ENCODE peak calls at places on chromosomes 1 and 21, in seven cellular contexts. B is breast epithelium, C is GM23248, O is Peyer's patch, H is fibroblast of lung, I is heart left ventricle, G is aorta. R is an unnamed sample. For H3K9me3, the result is how much of the 10 kb centered on the place peaks cover.

GRCh38 chr1:184861755-184862336 is 107.2 kb upstream of the EDEM3 start:
- DNase-seq in B (no peak), C (no peak), O (no peak), H (no peak), I (no peak), G (no peak), R (no peak)

GRCh38 chr1:2607681-2608041 is 21.1 kb downstream of the PRXL2B start:
- DNase-seq in B (no peak), C (no peak), O (no peak), H (no peak), I (no peak), G (peak), R (no peak)

GRCh38 chr1:77175230-77175844 is 43.9 kb downstream of the PIGK start:
- DNase-seq in B (no peak), C (peak), O (no peak), H (peak), I (no peak), G (no peak), R (no peak)

GRCh38 chr21:24545807-24546361 is 1061.4 kb downstream of the MRPL39 start:
- DNase-seq in B (no peak), C (no peak), O (no peak), H (no peak), I (no peak), G (no peak), R (no peak)

GRCh38 chr1:23129846-23130245 is 38.8 kb downstream of the LUZP1 start:
- DNase-seq in B (no peak), C (peak), O (no peak), H (peak), I (no peak), G (no peak), R (no peak)

GRCh38 chr1:45304311-45305081 is 22.2 kb upstream of the HPDL start:
- DNase-seq in B (no peak), C (peak), O (no peak), H (peak), I (peak), G (peak), R (peak)

GRCh38 chr1:52503706-52504105 is 49.2 kb downstream of the TUT4 start:
- DNase-seq in B (no peak), C (peak), O (no peak), H (no peak), I (no peak), G (no peak), R (no peak)

GRCh38 chr1:3169621-3170356 is 100.8 kb downstream of the PRDM16 start:
- DNase-seq in B (no peak), C (no peak), O (no peak), H (no peak), I (no peak), G (no peak), R (no peak)

GRCh38 chr1:37793773-37794371 is at the start of gene MANEAL:
- DNase-seq in B (no peak), C (peak), O (peak), H (peak), I (peak), G (peak), R (peak)

GRCh38 chr1:159051436-159051835 is 25.1 kb downstream of the AIM2 start:
- DNase-seq in B (no peak), C (no peak), O (no peak), H (no peak), I (no peak), G (no peak), R (no peak)

GRCh38 chr1:44423706-44424546 is 18.9 kb downstream of the RNF220 start:
- DNase-seq in B (peak), C (peak), O (no peak), H (peak), I (peak), G (peak), R (no peak)

GRCh38 chr1:15797614-15798390 is 9.6 kb downstream of the UQCRHL start:
- DNase-seq in B (no peak), C (peak), O (no peak), H (peak), I (no peak), G (no peak), R (no peak)

GRCh38 chr21:41648591-41649031 is 118.2 kb downstream of the RIPK4 start:
- DNase-seq in B (peak), C (peak), O (no peak), H (peak), I (no peak), G (no peak), R (no peak)

GRCh38 chr1:192747942-192748341 is 60.9 kb upstream of the RGS2 start:
- DNase-seq in B (no peak), C (peak), O (no peak), H (peak), I (no peak), G (no peak), R (no peak)

GRCh38 chr1:94602802-94603625 is 61.5 kb upstream of the F3 start:
- DNase-seq in B (no peak), C (peak), O (no peak), H (peak), I (no peak), G (no peak), R (no peak)

GRCh38 chr1:44786841-44787426 is 1.0 kb downstream of the BEST4 start:
- DNase-seq in B (no peak), C (peak), O (no peak), H (no peak), I (peak), G (peak), R (no peak)

GRCh38 chr1:148290881-148291280 is 138.8 kb upstream of the NBPF11 start:
- DNase-seq in B (no peak), C (peak), O (no peak), H (peak), I (no peak), G (no peak), R (no peak)

GRCh38 chr1:118960567-118961136 is 27.5 kb downstream of the TBX15 start:
- DNase-seq in B (peak), C (peak), O (peak), H (peak), I (peak), G (no peak), R (peak)

GRCh38 chr1:205809469-205809868 is 3.5 kb downstream of the SLC41A1 start:
- DNase-seq in B (no peak), C (no peak), O (no peak), H (no peak), I (no peak), G (no peak), R (no peak)

GRCh38 chr1:50644447-50645105 is 221.3 kb upstream of the DMRTA2 start:
- DNase-seq in B (no peak), C (no peak), O (no peak), H (no peak), I (no peak), G (no peak), R (no peak)

GRCh38 chr1:200899451-200899915 is 4.8 kb downstream of the INAVA start:
- DNase-seq in B (no peak), C (no peak), O (no peak), H (no peak), I (no peak), G (no peak), R (no peak)

GRCh38 chr1:18820791-18821641 is 38.4 kb downstream of the TAS1R2 start:
- DNase-seq in B (peak), C (peak), O (peak), H (peak), I (peak), G (peak), R (peak)

GRCh38 chr1:190373705-190374336 is 103.8 kb downstream of the BRINP3 start:
- DNase-seq in B (no peak), C (no peak), O (no peak), H (peak), I (no peak), G (no peak), R (no peak)

GRCh38 chr1:172851871-172852270 is 193.0 kb downstream of the FASLG start:
- DNase-seq in B (no peak), C (no peak), O (no peak), H (no peak), I (no peak), G (no peak), R (no peak)

GRCh38 chr1:82801151-82801550 is 1000.4 kb downstream of the ADGRL2 start:
- DNase-seq in B (no peak), C (no peak), O (no peak), H (no peak), I (no peak), G (no peak), R (no peak)

GRCh38 chr1:17822741-17823426 is 67.8 kb downstream of the ACTL8 start:
- DNase-seq in B (no peak), C (no peak), O (no peak), H (no peak), I (no peak), G (no peak), R (no peak)

GRCh38 chr1:226674892-226675719 is 64.0 kb downstream of the ITPKB start:
- DNase-seq in B (no peak), C (no peak), O (no peak), H (no peak), I (peak), G (peak), R (no peak)

GRCh38 chr1:2141025-2141424 is 53.5 kb downstream of the FAAP20 start:
- DNase-seq in B (no peak), C (no peak), O (no peak), H (no peak), I (no peak), G (peak), R (peak)

GRCh38 chr1:30413111-30413440 is 310.3 kb downstream of the MATN1 start:
- DNase-seq in B (no peak), C (no peak), O (no peak), H (no peak), I (no peak), G (no peak), R (no peak)

DNA sequence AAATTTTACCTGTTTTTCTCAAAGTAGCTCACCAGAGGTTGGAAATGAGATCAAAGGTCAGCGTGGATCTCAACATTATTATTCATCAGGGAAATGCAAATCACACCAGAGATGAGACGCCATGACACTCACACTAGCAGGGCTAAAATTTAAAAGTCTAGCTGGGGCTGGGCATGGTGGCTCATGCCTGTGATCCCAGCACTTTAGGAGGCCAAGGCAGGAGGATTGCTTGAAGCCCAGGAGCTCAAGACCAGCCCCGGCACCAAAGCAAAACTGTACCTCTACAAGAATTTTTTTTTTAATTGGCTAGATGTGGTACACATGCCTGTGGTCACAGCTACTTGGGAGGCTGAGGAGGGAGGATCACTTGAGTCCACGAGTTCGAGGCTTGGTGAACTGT is 41.4 kb upstream of the PCBP3 start:
- DNase-seq in B (no peak), C (no peak), O (no peak), H (no peak), I (no peak), G (no peak), R (peak)
- H3K9me3 ChIP-seq in B (under half), C (under half), O (under half), H (under half), I (under half), G (under half), R (under half)

DNA sequence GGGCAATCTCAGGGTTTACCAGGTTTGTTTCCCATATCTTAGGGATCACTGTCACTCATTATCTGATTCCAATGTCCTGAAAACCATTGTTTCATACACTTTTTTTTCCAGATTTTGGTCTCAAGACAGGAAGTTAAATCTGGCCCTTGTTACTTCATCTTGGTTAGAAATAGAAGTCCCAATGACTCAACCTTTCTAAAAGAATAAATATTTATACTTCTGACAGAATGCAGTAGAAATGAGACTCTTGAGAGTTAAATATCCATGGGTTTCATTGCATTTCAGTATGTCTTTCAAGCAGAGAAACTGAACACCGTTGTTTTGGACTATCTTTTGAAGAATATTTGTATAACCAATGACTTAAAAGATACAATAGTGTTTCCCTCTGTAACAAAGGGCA is 19.8 kb upstream of the VCAM1 start:
- DNase-seq in B (no peak), C (peak), O (no peak), H (peak), I (no peak), G (no peak), R (no peak)
- H3K9me3 ChIP-seq in B (under half), C (under half), O (under half), H (under half), I (under half), G (under half), R (under half)

DNA sequence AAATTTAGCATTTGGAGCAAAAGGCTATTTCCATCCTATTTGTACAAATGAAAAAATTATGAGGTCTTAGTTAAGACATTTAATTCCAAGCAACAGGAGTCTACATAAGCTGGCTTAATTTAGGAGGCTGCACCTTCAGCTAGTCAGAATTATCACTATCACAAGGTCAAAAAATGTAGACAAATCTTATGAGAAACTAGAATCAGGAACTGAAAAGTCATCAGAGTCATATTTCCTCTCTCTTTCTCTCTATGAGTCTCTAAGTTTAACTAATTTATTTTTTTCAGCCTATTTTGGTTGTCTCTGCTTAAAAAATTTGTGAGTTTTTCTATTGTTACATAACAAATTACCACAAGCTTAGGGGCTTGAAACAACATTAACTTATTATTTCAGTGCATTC is 807.1 kb upstream of the PRMT6 start:
- DNase-seq in B (no peak), C (no peak), O (no peak), H (no peak), I (no peak), G (no peak), R (no peak)
- H3K9me3 ChIP-seq in B (under half), C (under half), O (under half), H (under half), I (under half), G (under half), R (under half)

GRCh38 chr1:238254935-238255334 is 364.2 kb upstream of the ZP4 start:
- DNase-seq in B (no peak), C (no peak), O (no peak), H (no peak), I (no peak), G (no peak), R (no peak)

GRCh38 chr1:238257018-238257417 is 366.3 kb upstream of the ZP4 start:
- DNase-seq in B (no peak), C (peak), O (no peak), H (peak), I (no peak), G (no peak), R (no peak)

DNA sequence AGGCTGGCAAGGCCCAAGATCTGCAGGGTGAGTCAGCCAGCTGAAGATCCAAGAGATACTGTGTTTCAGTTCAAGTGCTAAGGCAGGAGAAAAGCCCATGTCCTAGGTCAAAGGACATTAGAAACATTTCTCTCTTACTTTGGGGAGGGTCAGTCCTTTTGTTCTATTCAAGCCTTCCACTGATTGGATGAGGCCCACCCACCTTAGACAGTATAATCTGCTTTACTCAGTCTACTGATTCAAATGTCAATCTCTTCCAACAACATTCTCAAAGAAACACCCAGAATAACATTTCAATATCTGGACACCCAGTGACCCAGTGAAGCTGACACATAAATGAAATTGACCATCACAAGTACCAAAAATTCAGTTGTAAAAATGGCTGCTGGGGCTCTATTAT is 367.8 kb upstream of the ZP4 start:
- DNase-seq in B (no peak), C (no peak), O (no peak), H (no peak), I (no peak), G (no peak), R (no peak)
- H3K9me3 ChIP-seq in B (under half), C (under half), O (under half), H (under half), I (under half), G (under half), R (under half)

DNA sequence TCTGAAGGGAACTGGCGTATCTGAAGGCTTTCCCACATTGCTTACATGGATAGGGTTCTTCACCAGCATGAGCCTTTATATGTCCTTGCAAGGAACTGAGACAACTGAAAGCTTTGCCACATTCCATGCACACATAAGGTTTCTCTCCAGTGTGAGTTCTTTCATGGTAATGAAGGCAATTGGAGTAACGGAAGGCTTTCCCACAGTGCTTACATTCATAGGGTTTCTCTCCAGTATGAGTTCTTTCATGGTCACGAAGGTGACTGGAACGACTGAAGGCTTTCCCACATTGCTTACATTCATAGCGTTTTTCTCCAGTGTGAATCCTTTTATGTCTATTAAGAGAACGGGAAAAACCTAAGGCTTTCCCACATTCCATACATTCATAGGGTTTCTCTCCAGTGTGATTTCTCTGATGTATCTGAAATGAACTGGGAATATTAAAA is 15.0 kb downstream of the ZNF124 start:
- DNase-seq in B (no peak), C (peak), O (no peak), H (no peak), I (no peak), G (no peak), R (no peak)
- H3K9me3 ChIP-seq in B (half or more), C (under half), O (under half), H (under half), I (under half), G (under half), R (half or more)

GRCh38 chr21:23543334-23543733 is 2063.9 kb downstream of the MRPL39 start:
- DNase-seq in B (no peak), C (no peak), O (no peak), H (no peak), I (peak), G (no peak), R (peak)
- H3K9me3 ChIP-seq in B (under half), C (under half), O (under half), H (under half), I (under half), G (under half), R (under half)

GRCh38 chr21:25855591-25855990 is 120.8 kb downstream of the GABPA start:
- DNase-seq in B (no peak), C (no peak), O (no peak), H (no peak), I (no peak), G (no peak), R (no peak)

GRCh38 chr21:25859264-25859931 is 124.6 kb downstream of the GABPA start:
- DNase-seq in B (no peak), C (no peak), O (no peak), H (no peak), I (no peak), G (no peak), R (no peak)

GRCh38 chr21:25858328-25858727 is 123.6 kb downstream of the GABPA start:
- DNase-seq in B (no peak), C (no peak), O (no peak), H (no peak), I (no peak), G (no peak), R (no peak)

GRCh38 chr21:25862112-25862511 is 127.3 kb downstream of the GABPA start:
- DNase-seq in B (no peak), C (no peak), O (no peak), H (no peak), I (no peak), G (no peak), R (no peak)

DNA sequence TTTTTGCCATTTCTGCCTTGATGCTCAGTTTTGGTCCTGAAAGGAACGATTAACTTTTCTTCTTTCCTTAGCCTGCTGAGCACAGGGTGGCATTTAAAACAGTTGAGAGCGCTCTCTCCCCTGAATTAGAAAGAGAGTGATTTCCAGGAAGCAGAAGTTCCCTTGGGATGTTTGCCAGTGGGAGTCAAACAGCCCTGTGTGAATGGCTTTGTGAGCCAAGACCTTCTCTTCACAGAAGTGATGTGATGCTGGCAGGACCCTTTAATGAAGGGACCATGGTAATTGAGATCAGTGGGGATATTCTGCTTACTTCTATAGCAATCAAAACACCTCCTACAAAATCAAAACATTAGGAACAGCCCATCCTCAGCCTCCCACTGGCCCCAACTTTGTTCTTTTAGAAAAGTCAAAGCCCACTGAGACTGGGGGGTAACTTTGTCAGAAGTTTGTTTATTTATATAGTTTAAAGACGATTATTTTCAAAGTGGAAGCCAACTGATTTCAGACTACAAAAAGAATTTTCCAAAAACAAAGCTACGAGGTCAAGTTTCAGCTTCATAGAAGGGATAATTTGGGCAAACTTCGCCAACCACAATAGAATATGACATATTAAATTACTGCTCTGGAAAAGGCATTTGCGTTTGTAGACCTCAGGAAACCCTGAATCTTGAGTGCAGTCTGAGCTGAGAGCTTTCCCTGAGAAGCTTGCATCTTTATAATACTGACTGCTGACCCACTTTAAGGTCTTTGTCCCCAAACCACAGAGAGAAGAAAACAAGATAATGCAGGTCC is 122.7 kb downstream of the GABPA start:
- DNase-seq in B (no peak), C (no peak), O (no peak), H (no peak), I (no peak), G (no peak), R (no peak)
- H3K9me3 ChIP-seq in B (under half), C (under half), O (under half), H (under half), I (under half), G (under half), R (under half)

GRCh38 chr21:23130308-23130707 is 2132.1 kb downstream of the NCAM2 start:
- DNase-seq in B (no peak), C (no peak), O (no peak), H (no peak), I (no peak), G (no peak), R (no peak)
- H3K9me3 ChIP-seq in B (under half), C (under half), O (under half), H (under half), I (under half), G (under half), R (under half)